ENCODE peak calls at places on chromosomes 1 and 21, in seven cellular contexts. J, I, W, Q, N, Y and C are unnamed samples.
A peak's percentile ranks its signal among the peaks of the same experiment; 100 is the strongest.

GRCh38 chr1:211895126-211895759 is 64.7 kb upstream of the LPGAT1 start:
- DNase-seq in I (no peak), N (no peak), J (no peak), Y (no peak), Q (no peak), W (no peak), C (no peak)

GRCh38 chr1:32392358-32392757 is 1.9 kb downstream of the BSDC1 start:
- DNase-seq in N (no peak), Q (no peak), J (no peak), Y (no peak), I (no peak), W (no peak), C (no peak)

GRCh38 chr1:19643113-19643512 is 998 bp upstream of the NBL1 start:
- DNase-seq in I (peak; percentile 85), N (no peak), J (no peak), W (no peak), Y (no peak), Q (no peak), C (no peak)

GRCh38 chr1:171730052-171730451 is 11.8 kb downstream of the VAMP4 start:
- DNase-seq in N (no peak), I (no peak), W (no peak), J (no peak), Y (no peak), Q (no peak), C (no peak)

GRCh38 chr1:10909697-10910489 is 102.6 kb upstream of the TARDBP start:
- DNase-seq in N (peak; percentile 84), W (no peak), Y (peak; percentile 78), I (peak; percentile 45), Q (no peak), J (peak; percentile 86), C (peak; percentile 35)

GRCh38 chr1:93807301-93807930 is 71.6 kb downstream of the DNTTIP2 start:
- DNase-seq in J (no peak), I (no peak), N (no peak), W (no peak), Y (peak; percentile 33), Q (no peak), C (no peak)

GRCh38 chr1:245045087-245045881 is 109.5 kb upstream of the KIF26B start:
- DNase-seq in W (no peak), Y (peak; percentile 33), J (no peak), N (no peak), I (peak; percentile 85), Q (peak; percentile 70), C (no peak)

GRCh38 chr1:1528639-1529267 is 11.7 kb downstream of the TMEM240 start:
- DNase-seq in Q (no peak), J (no peak), N (no peak), Y (no peak), I (no peak), W (no peak), C (no peak)

GRCh38 chr1:155174334-155175280 is 958 bp downstream of the TRIM46 start:
- DNase-seq in Q (peak; percentile 57), J (no peak), N (peak; percentile 82), W (no peak), Y (peak; percentile 81), I (no peak), C (no peak)

GRCh38 chr21:46185717-46186116 is 1.5 kb upstream of the SPATC1L start:
- DNase-seq in I (no peak), J (no peak), N (no peak), Q (peak; percentile 49), Y (no peak), W (no peak), C (no peak)

GRCh38 chr1:1625404-1625775 is 6.6 kb upstream of the MMP23B start:
- DNase-seq in Q (no peak), N (peak; percentile 44), W (no peak), Y (no peak), J (peak; percentile 37), I (no peak), C (no peak)

GRCh38 chr1:203751051-203751450 is 13.9 kb upstream of the LAX1 start:
- DNase-seq in Q (no peak), J (no peak), W (no peak), N (no peak), I (no peak), Y (no peak), C (no peak)

GRCh38 chr1:206513312-206514111 is 6.2 kb downstream of the RASSF5 start:
- DNase-seq in N (no peak), I (no peak), Y (no peak), J (no peak), W (no peak), Q (peak; percentile 85), C (no peak)

GRCh38 chr1:212525479-212526110 is 83.0 kb upstream of the ATF3 start:
- DNase-seq in Q (no peak), J (no peak), Y (no peak), W (no peak), N (no peak), I (no peak), C (no peak)

GRCh38 chr1:68585371-68585770 is 88.5 kb upstream of the DEPDC1 start:
- DNase-seq in W (no peak), J (no peak), Y (no peak), I (no peak), Q (no peak), N (no peak), C (no peak)

GRCh38 chr1:234260578-234260977 is 112.7 kb upstream of the COA6 start:
- DNase-seq in J (no peak), W (no peak), Y (no peak), N (no peak), I (no peak), Q (no peak), C (no peak)

GRCh38 chr1:156914440-156914856 is 6.0 kb upstream of the LRRC71 start:
- DNase-seq in J (peak; percentile 39), N (no peak), W (no peak), Q (no peak), I (no peak), Y (no peak), C (no peak)

GRCh38 chr1:243924588-243925349 is 74.7 kb upstream of the AKT3 start:
- DNase-seq in N (no peak), I (no peak), W (no peak), J (no peak), Y (peak; percentile 32), Q (no peak), C (no peak)

GRCh38 chr1:243927401-243927800 is 77.4 kb upstream of the AKT3 start:
- DNase-seq in J (no peak), W (no peak), Q (no peak), Y (no peak), I (no peak), N (no peak), C (no peak)

GRCh38 chr1:243926299-243926698 is 76.3 kb upstream of the AKT3 start:
- DNase-seq in N (no peak), I (no peak), J (no peak), Q (no peak), W (no peak), Y (no peak), C (no peak)

GRCh38 chr1:243924188-243924587 is 74.1 kb upstream of the AKT3 start:
- DNase-seq in Y (no peak), I (peak; percentile 36), Q (no peak), J (no peak), W (no peak), N (no peak), C (no peak)

GRCh38 chr1:243926803-243927245 is 76.8 kb upstream of the AKT3 start:
- DNase-seq in I (peak; percentile 77), Q (no peak), J (no peak), Y (peak; percentile 36), W (no peak), N (no peak), C (no peak)
- H3K4me3 ChIP-seq in I (no peak overlapping the region), Q (no peak overlapping the region), J (no peak overlapping the region), Y (no peak overlapping the region), W (no peak overlapping the region), N (no peak overlapping the region), C (no peak overlapping the region)

DNA sequence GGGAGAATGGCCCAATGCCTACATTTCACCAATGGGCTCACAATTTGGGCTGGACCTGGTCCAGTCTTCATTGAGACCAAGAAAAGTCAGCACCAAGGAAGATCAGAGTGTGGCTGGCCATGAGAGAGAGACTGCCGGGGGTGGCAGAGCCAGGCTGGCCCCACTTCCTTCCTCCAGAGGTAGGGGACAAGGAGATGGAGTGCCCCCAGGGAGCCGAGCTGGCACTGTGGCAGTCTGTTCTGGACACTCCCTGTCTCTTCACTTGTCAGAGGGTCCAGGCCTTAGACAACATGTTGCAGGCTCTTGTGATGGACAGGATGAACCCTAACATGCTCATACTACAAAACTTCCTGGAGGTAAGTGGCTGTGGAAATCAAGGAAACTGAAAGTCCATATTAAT is 27.7 kb downstream of the INAVA start:
- DNase-seq in J (no peak), Q (no peak), I (no peak), N (no peak), Y (no peak), W (no peak), C (no peak)
- H3K4me3 ChIP-seq in J (no peak overlapping the region), Q (no peak overlapping the region), I (no peak overlapping the region), N (no peak overlapping the region), Y (no peak overlapping the region), W (no peak overlapping the region), C (no peak overlapping the region)

DNA sequence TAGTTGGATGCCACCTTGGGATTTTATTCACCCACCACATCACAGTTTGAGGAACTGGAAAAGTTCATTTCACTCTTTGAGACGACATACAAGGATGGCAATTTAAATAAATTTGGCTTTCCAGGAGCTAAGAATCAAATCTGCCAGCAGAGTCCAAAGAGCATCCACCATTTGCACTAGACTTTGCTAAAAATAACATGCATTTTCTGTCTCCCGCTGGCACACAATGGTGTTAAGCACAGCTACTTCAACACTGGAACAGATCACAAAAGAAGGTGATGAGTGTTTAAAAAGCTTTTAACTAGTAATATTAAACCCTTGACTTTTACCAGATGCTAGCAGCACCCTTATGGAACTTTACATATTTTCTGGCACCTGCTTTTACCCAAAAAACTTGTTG is 44.6 kb downstream of the MAEL start:
- DNase-seq in Y (no peak), Q (no peak), I (no peak), N (no peak), J (no peak), W (no peak), C (no peak)
- H3K4me3 ChIP-seq in Y (no peak overlapping the region), Q (no peak overlapping the region), I (no peak overlapping the region), N (no peak overlapping the region), J (no peak overlapping the region), W (no peak overlapping the region), C (no peak overlapping the region)

GRCh38 chr21:38490411-38491020 is 7.8 kb downstream of the ERG start:
- DNase-seq in Q (no peak), J (no peak), Y (no peak), I (no peak), W (no peak), N (no peak), C (no peak)
- H3K4me3 ChIP-seq in Q (no peak overlapping the region), J (no peak overlapping the region), Y (no peak overlapping the region), I (no peak overlapping the region), W (no peak overlapping the region), N (no peak overlapping the region), C (no peak overlapping the region)

GRCh38 chr1:44031900-44032817 is 897 bp upstream of the SLC6A9 start:
- DNase-seq in W (no peak), Q (no peak), Y (no peak), I (no peak), N (no peak), J (no peak), C (no peak)
- H3K4me3 ChIP-seq in W (peak overlapping the region; percentile 94), Q (no peak overlapping the region), Y (peak overlapping the region; percentile 92), I (peak overlapping the region; percentile 82), N (no peak overlapping the region), J (peak overlapping the region; percentile 96), C (peak overlapping the region; percentile 36)

GRCh38 chr1:149845416-149845815 is 54.0 kb upstream of the BOLA1 start:
- DNase-seq in N (no peak), J (no peak), I (no peak), Q (no peak), Y (peak; percentile 20), W (no peak), C (no peak)
- H3K4me3 ChIP-seq in N (peak overlapping the region; percentile 18), J (no peak overlapping the region), I (no peak overlapping the region), Q (no peak overlapping the region), Y (peak overlapping the region; percentile 96), W (no peak overlapping the region), C (no peak overlapping the region)